ENCODE peak calls at places on chromosomes 11 and 22, in seven cellular contexts. D, E, W, H, Z, T and C are unnamed samples.

GRCh38 chr22:44697423-44698179 is 4.4 kb upstream of the PRR5 start:
- DNase-seq in E (peak; percentile 52), D (no peak), Z (peak; percentile 49), W (peak; percentile 45), T (peak; percentile 88), H (peak; percentile 87), C (peak; percentile 72)

GRCh38 chr11:68009391-68010000 is 631 bp upstream of the ALDH3B1 start:
- DNase-seq in T (no peak), D (no peak), Z (no peak), W (no peak), H (no peak), E (peak; percentile 44), C (peak; percentile 30)

GRCh38 chr11:111633248-111633647 is 31.0 kb downstream of the SIK2 start:
- DNase-seq in D (no peak), Z (no peak), W (peak; percentile 90), E (no peak), T (no peak), H (no peak), C (no peak)

GRCh38 chr11:130478881-130479280 is 30.4 kb downstream of the ADAMTS15 start:
- DNase-seq in E (no peak), H (no peak), W (no peak), D (no peak), Z (no peak), T (no peak), C (no peak)

GRCh38 chr11:69891421-69892236 is 72.4 kb upstream of the FGF3 start:
- DNase-seq in D (no peak), H (peak; percentile 57), T (no peak), W (peak; percentile 66), Z (no peak), E (no peak), C (no peak)

GRCh38 chr11:45333506-45333971 is 47.4 kb upstream of the SYT13 start:
- DNase-seq in T (peak; percentile 61), W (peak; percentile 15), E (no peak), D (peak; percentile 42), H (peak; percentile 37), Z (no peak), C (peak; percentile 8)

GRCh38 chr11:128302425-128303186 is 284.8 kb downstream of the ETS1 start:
- DNase-seq in W (no peak), Z (no peak), D (no peak), H (no peak), E (peak; percentile 51), T (no peak), C (no peak)

GRCh38 chr22:20629401-20629800 is 122.0 kb downstream of the MED15 start:
- DNase-seq in T (no peak), E (no peak), D (no peak), H (no peak), Z (no peak), W (no peak), C (no peak)

GRCh38 chr11:14386895-14387480 is 28.0 kb upstream of the RRAS2 start:
- DNase-seq in H (no peak), D (peak; percentile 35), T (no peak), Z (peak; percentile 92), E (no peak), W (no peak), C (no peak)

GRCh38 chr11:11611381-11611780 is 10.4 kb downstream of the GALNT18 start:
- DNase-seq in H (no peak), Z (no peak), W (no peak), D (no peak), T (no peak), E (no peak), C (no peak)

GRCh38 chr11:19803506-19803998 is 90.9 kb downstream of the NAV2 start:
- DNase-seq in T (no peak), H (peak; percentile 78), Z (no peak), W (no peak), D (no peak), E (peak; percentile 63), C (peak; percentile 58)

GRCh38 chr11:65710424-65710823 is 1.6 kb upstream of the KAT5 start:
- DNase-seq in T (no peak), D (no peak), H (no peak), Z (no peak), W (no peak), E (peak; percentile 6), C (no peak)

GRCh38 chr11:6469599-6469998 is 4.1 kb downstream of the TRIM3 start:
- DNase-seq in D (no peak), E (no peak), W (no peak), T (no peak), H (no peak), Z (no peak), C (no peak)

GRCh38 chr22:19789828-19790227 is 29.2 kb downstream of the TBX1 start:
- DNase-seq in E (no peak), D (no peak), H (no peak), Z (no peak), T (no peak), W (no peak), C (no peak)

GRCh38 chr11:57323503-57324153 is 1.1 kb downstream of the TNKS1BP1 start:
- DNase-seq in W (no peak), H (no peak), D (no peak), E (no peak), Z (no peak), T (peak; percentile 53), C (peak; percentile 40)

GRCh38 chr22:19596680-19597398 is 72.6 kb upstream of the CLDN5 start:
- DNase-seq in Z (no peak), T (no peak), E (no peak), W (peak; percentile 13), H (no peak), D (no peak), C (no peak)

GRCh38 chr22:39652990-39653786 is 82.6 kb downstream of the CACNA1I start:
- DNase-seq in H (no peak), E (no peak), W (no peak), D (no peak), Z (no peak), T (no peak), C (no peak)

GRCh38 chr11:69691449-69691848 is 12.4 kb downstream of the FGF19 start:
- DNase-seq in D (no peak), W (no peak), H (no peak), T (no peak), Z (no peak), E (peak; percentile 35), C (peak; percentile 66)

GRCh38 chr22:30868663-30869385 is 99.8 kb downstream of the MORC2 start:
- DNase-seq in W (no peak), T (no peak), Z (peak; percentile 66), E (no peak), D (no peak), H (no peak), C (no peak)

GRCh38 chr11:16992846-16993245 is 21.4 kb downstream of the PLEKHA7 start:
- DNase-seq in D (no peak), Z (no peak), H (no peak), T (no peak), W (no peak), E (no peak), C (no peak)

GRCh38 chr11:69058501-69059270 is 10.0 kb downstream of the TPCN2 start:
- DNase-seq in H (no peak), E (no peak), Z (no peak), D (no peak), T (peak; percentile 18), W (no peak), C (no peak)

GRCh38 chr11:95790123-95790932 is at the start of gene CEP57:
- DNase-seq in T (peak; percentile 90), Z (peak; percentile 94), W (peak; percentile 98), H (peak; percentile 96), E (peak; percentile 97), D (peak; percentile 97), C (peak; percentile 99)

GRCh38 chr11:95790933-95791247 is 592 bp downstream of the CEP57 start:
- DNase-seq in H (peak; percentile 71), Z (peak; percentile 56), T (peak; percentile 75), E (peak; percentile 74), D (no peak), W (peak; percentile 82), C (peak; percentile 75)

GRCh38 chr11:95791385-95792033 is 1.2 kb downstream of the CEP57 start:
- DNase-seq in D (no peak), E (no peak), W (no peak), Z (no peak), H (no peak), T (no peak), C (peak; percentile 8)

GRCh38 chr11:95789506-95790122 is at the start of gene FAM76B:
- DNase-seq in D (peak; percentile 94), Z (peak; percentile 98), T (peak; percentile 95), W (peak; percentile 98), H (peak; percentile 97), E (peak; percentile 99), C (peak; percentile 99)

GRCh38 chr11:95788921-95789505 is 569 bp downstream of the FAM76B start:
- DNase-seq in T (no peak), W (peak; percentile 30), Z (peak; percentile 28), H (no peak), E (peak; percentile 23), D (no peak), C (peak; percentile 28)
- TF ChIP-seq CTCF in T (no peak), W (peak; percentile 30), Z (no peak), H (no peak), E (peak; percentile 4), D (peak; percentile 39), C (peak; percentile 32)

GRCh38 chr11:33893711-33894401 is 2.0 kb upstream of the LMO2 start:
- DNase-seq in Z (no peak), D (no peak), E (no peak), W (no peak), T (no peak), H (no peak), C (no peak)

GRCh38 chr11:33892906-33893594 is 1.2 kb upstream of the LMO2 start:
- DNase-seq in Z (no peak), T (no peak), H (no peak), D (no peak), W (no peak), E (no peak), C (no peak)

GRCh38 chr11:33891714-33892327 is at the start of gene LMO2:
- DNase-seq in Z (no peak), W (no peak), H (no peak), E (no peak), D (no peak), T (no peak), C (peak; percentile 20)

GRCh38 chr11:33895752-33896137 is 3.9 kb upstream of the LMO2 start:
- DNase-seq in H (no peak), E (peak; percentile 67), D (no peak), W (no peak), T (no peak), Z (no peak), C (peak; percentile 83)

GRCh38 chr11:33894402-33894754 is 2.5 kb upstream of the LMO2 start:
- DNase-seq in W (no peak), D (no peak), Z (no peak), H (no peak), E (no peak), T (no peak), C (no peak)
- H3K4me3 ChIP-seq in W (no peak overlapping the region), D (no peak overlapping the region), Z (no peak overlapping the region), H (no peak overlapping the region), E (no peak overlapping the region), T (no peak overlapping the region), C (no peak overlapping the region)

DNA sequence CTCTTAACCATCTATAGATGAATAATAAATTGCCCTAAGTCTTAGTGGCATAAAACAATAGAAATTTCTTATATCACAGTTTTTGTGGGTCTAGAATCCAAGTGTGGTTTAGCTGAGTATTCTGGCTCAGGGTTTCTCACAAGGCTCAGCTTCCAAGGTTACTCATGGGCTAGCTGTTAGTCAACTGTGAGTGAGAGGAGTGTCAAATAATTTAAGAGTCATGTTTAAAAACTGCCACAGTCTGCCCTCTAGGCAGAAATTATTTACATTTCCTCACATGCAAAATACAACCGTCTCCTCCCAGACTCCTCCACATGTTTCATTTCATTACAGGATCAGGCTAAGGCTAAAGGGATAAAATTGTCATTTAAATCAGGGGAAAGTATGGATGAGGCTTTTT is 324.2 kb downstream of the DYNC2H1 start:
- DNase-seq in Z (no peak), W (no peak), E (peak; percentile 85), T (no peak), H (no peak), D (peak; percentile 52), C (peak; percentile 94)
- TF ChIP-seq CTCF in Z (no peak), W (no peak), E (no peak), T (no peak), H (no peak), D (peak; percentile 2), C (no peak)

GRCh38 chr11:60378359-60378758 is at the start of gene MS4A7:
- DNase-seq in T (no peak), D (no peak), W (no peak), H (no peak), E (no peak), Z (no peak), C (no peak)
- H3K4me3 ChIP-seq in T (no peak within 1 kb of the TSS), D (no peak within 1 kb of the TSS), W (no peak within 1 kb of the TSS), H (no peak within 1 kb of the TSS), E (no peak within 1 kb of the TSS), Z (peak within 1 kb of the TSS; percentile 33), C (no peak within 1 kb of the TSS)